ENCODE peak calls at places on chromosomes 7 and 10, in nine cellular contexts. R, K, Y, A, I, X, D, N and C are unnamed samples.

GRCh38 chr7:18345641-18346234 is 149.8 kb upstream of the HDAC9 start:
- DNase-seq in Y (peak; percentile 21), A (no peak), D (no peak), R (no peak), I (no peak), K (peak; percentile 33), N (no peak), X (peak; percentile 48), C (no peak)

GRCh38 chr10:78424721-78425120 is 391.1 kb downstream of the RPS24 start:
- DNase-seq in Y (no peak), X (peak; percentile 16), D (no peak), R (no peak), N (no peak), A (no peak), K (no peak), I (no peak), C (no peak)

GRCh38 chr7:101815826-101816488 is 1.5 kb upstream of the CUX1 start:
- DNase-seq in N (peak; percentile 80), K (peak; percentile 79), D (peak; percentile 70), X (peak; percentile 84), A (peak; percentile 82), R (peak; percentile 81), I (peak; percentile 84), Y (peak; percentile 74), C (no peak)

GRCh38 chr7:140645166-140645565 is 4.6 kb upstream of the DENND2A start:
- DNase-seq in X (peak; percentile 31), Y (no peak), K (no peak), R (no peak), I (no peak), N (no peak), D (peak; percentile 17), A (no peak), C (no peak)

GRCh38 chr10:53597835-53598251 is 825.3 kb upstream of the MBL2 start:
- DNase-seq in A (no peak), R (no peak), Y (no peak), I (no peak), D (no peak), X (no peak), N (no peak), K (no peak), C (no peak)

GRCh38 chr7:151010307-151011096 is 13.8 kb downstream of the ATG9B start:
- DNase-seq in I (no peak), K (no peak), R (no peak), A (no peak), X (no peak), N (no peak), D (no peak), Y (no peak), C (no peak)

GRCh38 chr10:77564781-77565589 is 72.6 kb downstream of the KCNMA1 start:
- DNase-seq in X (peak; percentile 87), D (no peak), Y (no peak), K (no peak), N (no peak), R (no peak), I (no peak), A (no peak), C (no peak)

GRCh38 chr7:94274828-94275227 is 119.9 kb upstream of the COL1A2 start:
- DNase-seq in Y (no peak), D (no peak), K (no peak), I (no peak), R (no peak), X (no peak), N (no peak), A (no peak), C (no peak)

GRCh38 chr10:62852961-62853702 is 37.0 kb upstream of the EGR2 start:
- DNase-seq in I (no peak), N (no peak), D (no peak), R (no peak), Y (no peak), X (no peak), K (no peak), A (no peak), C (no peak)

DNA sequence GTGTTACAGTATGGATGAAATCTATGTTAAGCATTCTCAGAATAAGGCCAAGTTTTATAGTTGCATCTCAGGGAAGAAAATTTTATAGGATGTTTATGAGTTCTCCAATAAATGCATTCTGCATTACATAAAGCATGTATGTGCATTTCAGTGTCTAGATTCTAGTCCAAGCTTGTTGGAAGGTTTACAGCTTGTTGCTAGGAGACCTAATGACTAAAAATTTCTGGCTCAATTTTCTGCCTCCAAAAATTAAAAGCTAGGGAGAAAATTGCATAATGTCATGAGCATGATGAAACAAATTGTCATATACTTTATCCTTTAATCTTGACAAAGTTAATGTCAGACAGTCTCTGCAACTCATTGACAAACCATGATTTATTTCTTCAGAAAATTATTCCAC is 18.5 kb downstream of the LIPM start:
- DNase-seq in K (no peak), R (no peak), Y (no peak), I (no peak), A (no peak), X (no peak), D (no peak), N (no peak), C (no peak)
- H3K4me1 ChIP-seq in K (no peaks in the 10 kb centered on the region), R (no peaks in the 10 kb centered on the region), Y (no peaks in the 10 kb centered on the region), I (no peaks in the 10 kb centered on the region), A (no peaks in the 10 kb centered on the region), X (peaks cover 7% of the 10 kb centered on the region), D (no peaks in the 10 kb centered on the region), N (no peaks in the 10 kb centered on the region), C (peaks cover 13% of the 10 kb centered on the region)

DNA sequence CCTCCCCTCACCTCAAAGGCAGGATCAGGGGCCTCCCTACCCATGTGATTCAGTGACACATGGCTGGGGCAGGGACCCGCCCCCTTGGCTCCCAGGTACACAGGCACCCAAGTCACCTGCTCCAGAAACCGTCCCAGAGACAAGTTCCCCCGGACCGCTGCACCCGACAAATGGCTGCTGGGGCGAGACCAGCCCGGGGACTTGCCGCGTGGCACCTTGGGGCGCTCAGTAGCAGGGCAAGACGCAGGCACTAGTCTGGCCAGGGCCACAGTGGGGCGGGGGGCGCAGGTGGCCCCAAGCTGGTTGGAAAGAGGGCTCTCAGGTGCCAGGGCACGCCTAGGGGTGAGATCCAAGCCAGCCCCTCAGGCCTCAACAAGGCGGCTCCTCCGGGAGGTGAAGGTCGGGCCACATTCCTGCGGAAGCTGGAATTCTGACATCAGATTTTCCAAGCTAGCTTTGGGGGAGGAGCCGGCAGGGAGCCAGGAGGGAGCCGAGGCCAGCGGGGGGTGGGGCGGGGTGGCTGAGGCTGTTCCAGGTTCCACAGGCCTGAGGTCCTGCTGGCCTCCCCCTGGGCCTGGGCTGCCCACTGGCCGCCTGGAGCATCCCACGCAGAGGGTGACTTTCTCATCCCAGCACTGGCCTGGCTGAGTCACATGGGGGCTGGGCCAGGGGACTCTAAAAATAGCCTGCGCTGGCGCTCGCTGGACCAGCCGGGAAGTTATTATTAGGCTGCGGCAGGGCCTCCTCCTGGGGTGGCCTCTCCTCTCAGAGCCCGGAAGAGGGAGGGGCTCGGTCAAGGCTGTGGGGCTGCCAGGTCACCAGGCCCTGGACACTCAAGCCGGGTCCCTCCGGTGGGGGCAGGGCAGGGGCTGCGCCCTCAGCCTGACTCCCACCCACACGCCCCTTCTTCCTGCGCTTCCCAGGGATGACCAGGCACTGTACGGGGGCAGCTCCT is 20.5 kb upstream of the INPP5A start:
- DNase-seq in X (peak; percentile 81), K (peak; percentile 80), R (peak; percentile 90), A (peak; percentile 88), Y (peak; percentile 94), D (peak; percentile 94), N (peak; percentile 94), I (peak; percentile 96), C (peak; percentile 78)
- H3K27ac ChIP-seq in X (peak overlapping the region; percentile 81), K (peak overlapping the region; percentile 87), R (peak overlapping the region; percentile 91), A (peak overlapping the region; percentile 85), Y (peak overlapping the region; percentile 89), D (peak overlapping the region; percentile 89), N (peak overlapping the region; percentile 97), I (peak overlapping the region; percentile 94), C (no peak overlapping the region)

GRCh38 chr10:11146402-11147171 is 128.9 kb downstream of the CELF2 start:
- DNase-seq in D (no peak), Y (no peak), N (no peak), R (no peak), A (no peak), X (no peak), I (no peak), K (no peak), C (no peak)
- H3K4me1 ChIP-seq in D (no peaks in the 10 kb centered on the region), Y (peaks cover 33% of the 10 kb centered on the region), N (peaks cover 83% of the 10 kb centered on the region), R (no peaks in the 10 kb centered on the region), A (peaks cover 71% of the 10 kb centered on the region), X (no peaks in the 10 kb centered on the region), I (peaks cover 79% of the 10 kb centered on the region), K (peaks cover 48% of the 10 kb centered on the region), C (no peaks in the 10 kb centered on the region)

GRCh38 chr10:35453855-35454532 is 117.7 kb downstream of the CCNY start:
- DNase-seq in D (peak; percentile 41), A (no peak), X (no peak), I (no peak), Y (no peak), R (no peak), K (no peak), N (no peak), C (no peak)
- H3K27ac ChIP-seq in D (peak overlapping the region; percentile 24), A (peak overlapping the region; percentile 20), X (peak overlapping the region; percentile 63), I (peak overlapping the region; percentile 60), Y (no peak overlapping the region), R (peak overlapping the region; percentile 1), K (peak overlapping the region; percentile 43), N (peak overlapping the region; percentile 85), C (peak overlapping the region; percentile 74)

DNA sequence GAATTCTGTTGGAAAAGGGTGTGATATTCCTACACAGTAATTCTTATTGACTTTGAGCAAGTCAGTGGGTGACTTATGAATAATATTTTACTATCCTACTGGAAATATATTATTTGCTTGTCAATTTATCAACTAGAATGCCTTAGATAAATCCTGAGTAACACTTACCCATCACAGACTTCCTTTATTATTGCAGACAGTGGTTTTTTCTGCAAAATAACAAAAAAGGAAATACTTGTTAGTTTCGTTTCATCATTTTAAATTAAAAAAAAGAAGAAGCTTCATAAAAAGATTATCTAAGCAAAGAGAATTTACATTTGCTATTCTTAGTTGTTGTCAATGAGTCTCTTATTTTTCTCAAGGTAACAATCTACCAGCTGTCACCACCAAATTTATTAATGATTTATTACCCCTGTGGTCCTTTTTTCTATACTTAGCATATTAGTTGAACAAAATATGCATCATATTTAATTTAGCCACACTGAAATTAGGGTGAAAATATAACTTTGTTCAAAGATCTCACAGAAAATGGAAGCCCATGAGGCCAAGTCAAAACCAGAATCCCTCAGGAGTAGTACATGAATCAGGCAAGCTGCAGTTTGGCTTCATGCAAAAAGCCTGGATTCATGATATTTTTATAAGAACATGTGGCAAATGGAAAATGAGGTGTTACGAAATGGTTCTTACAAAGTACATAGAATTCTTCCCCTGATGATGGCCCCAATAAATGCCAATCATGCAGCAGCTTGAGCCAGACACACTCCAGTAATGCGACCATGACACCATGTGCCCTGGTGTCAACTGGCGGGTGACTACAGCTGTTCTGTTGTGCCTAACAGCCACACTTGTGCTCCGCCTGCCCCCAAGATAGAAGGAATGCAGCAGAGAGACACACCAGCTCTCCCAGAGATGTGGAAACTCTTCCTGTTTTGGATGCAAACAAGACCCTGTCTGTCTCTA is 132.6 kb downstream of the ELMO1 start:
- DNase-seq in D (peak; percentile 45), N (no peak), Y (no peak), X (no peak), I (no peak), K (no peak), A (peak; percentile 55), R (no peak), C (no peak)
- H3K4me1 ChIP-seq in D (no peaks in the 10 kb centered on the region), N (peaks cover 15% of the 10 kb centered on the region), Y (peaks cover 12% of the 10 kb centered on the region), X (peaks cover 25% of the 10 kb centered on the region), I (peaks cover 6% of the 10 kb centered on the region), K (peaks cover 3% of the 10 kb centered on the region), A (peaks cover 22% of the 10 kb centered on the region), R (no peaks in the 10 kb centered on the region), C (no peaks in the 10 kb centered on the region)

GRCh38 chr10:46556515-46557318 is at the start of gene GPRIN2:
- DNase-seq in A (peak; percentile 78), N (peak; percentile 20), D (peak; percentile 21), I (peak; percentile 23), K (peak; percentile 83), Y (peak; percentile 74), X (no peak), R (peak; percentile 84), C (peak; percentile 79)
- H3K27ac ChIP-seq in A (peak within 1 kb of the TSS; percentile 59), N (no peak within 1 kb of the TSS), D (no peak within 1 kb of the TSS), I (no peak within 1 kb of the TSS), K (peak within 1 kb of the TSS; percentile 37), Y (no peak within 1 kb of the TSS), X (peak within 1 kb of the TSS; percentile 88), R (no peak within 1 kb of the TSS), C (no peak within 1 kb of the TSS)